ENCODE peak calls at places on chromosomes 12 and 14, in six cellular contexts. One of them, this sample, is unnamed.

GRCh38 chr14:88029500-88029899 is 24.6 kb downstream of the GPR65 start:
- DNase-seq in mucosa of gallbladder: no peak
- DNase-seq in upper lobe of left lung: no peak
- DNase-seq in substantia nigra: no peak
- DNase-seq in central memory CD4-positive, alpha-beta T cell: no peak
- DNase-seq in mammary epithelial cell: no peak
- DNase-seq in this sample: no peak

GRCh38 chr14:93909429-93910128 is 17.6 kb upstream of the FAM181A start:
- DNase-seq in substantia nigra: no peak
- DNase-seq in mammary epithelial cell: no peak
- DNase-seq in central memory CD4-positive, alpha-beta T cell: no peak
- DNase-seq in upper lobe of left lung: no peak
- DNase-seq in mucosa of gallbladder: peak; percentile 15
- DNase-seq in this sample: no peak

GRCh38 chr12:58787021-58787760 is 133.1 kb downstream of the LRIG3 start:
- DNase-seq in mucosa of gallbladder: no peak
- DNase-seq in upper lobe of left lung: no peak
- DNase-seq in mammary epithelial cell: no peak
- DNase-seq in central memory CD4-positive, alpha-beta T cell: no peak
- DNase-seq in substantia nigra: no peak
- DNase-seq in this sample: no peak

GRCh38 chr12:69173358-69173757 is 66.0 kb upstream of the CPSF6 start:
- DNase-seq in central memory CD4-positive, alpha-beta T cell: no peak
- DNase-seq in upper lobe of left lung: no peak
- DNase-seq in mucosa of gallbladder: no peak
- DNase-seq in substantia nigra: no peak
- DNase-seq in mammary epithelial cell: no peak
- DNase-seq in this sample: no peak

GRCh38 chr14:20781805-20782204 is 737 bp downstream of the RNASE6 start:
- DNase-seq in substantia nigra: no peak
- DNase-seq in central memory CD4-positive, alpha-beta T cell: no peak
- DNase-seq in mammary epithelial cell: no peak
- DNase-seq in mucosa of gallbladder: no peak
- DNase-seq in upper lobe of left lung: no peak
- DNase-seq in this sample: no peak

GRCh38 chr12:53193040-53193439 is 12.3 kb upstream of the CSAD start:
- DNase-seq in mammary epithelial cell: no peak
- DNase-seq in central memory CD4-positive, alpha-beta T cell: no peak
- DNase-seq in substantia nigra: no peak
- DNase-seq in mucosa of gallbladder: no peak
- DNase-seq in upper lobe of left lung: no peak
- DNase-seq in this sample: no peak

GRCh38 chr12:3752096-3752709 is 706 bp downstream of the CRACR2A start:
- DNase-seq in substantia nigra: no peak
- DNase-seq in upper lobe of left lung: peak; percentile 87
- DNase-seq in mucosa of gallbladder: peak; percentile 23
- DNase-seq in central memory CD4-positive, alpha-beta T cell: peak; percentile 78
- DNase-seq in mammary epithelial cell: no peak
- DNase-seq in this sample: no peak

GRCh38 chr12:61804301-61804700 is 455.9 kb upstream of the USP15 start:
- DNase-seq in mammary epithelial cell: no peak
- DNase-seq in upper lobe of left lung: no peak
- DNase-seq in substantia nigra: no peak
- DNase-seq in central memory CD4-positive, alpha-beta T cell: no peak
- DNase-seq in mucosa of gallbladder: no peak
- DNase-seq in this sample: no peak

GRCh38 chr14:51304956-51305355 is 64.9 kb downstream of the TMX1 start:
- DNase-seq in mucosa of gallbladder: no peak
- DNase-seq in substantia nigra: no peak
- DNase-seq in upper lobe of left lung: no peak
- DNase-seq in central memory CD4-positive, alpha-beta T cell: no peak
- DNase-seq in mammary epithelial cell: peak; percentile 93
- DNase-seq in this sample: no peak

GRCh38 chr12:96431067-96431466 is 30.8 kb upstream of the CDK17 start:
- DNase-seq in mucosa of gallbladder: no peak
- DNase-seq in mammary epithelial cell: no peak
- DNase-seq in upper lobe of left lung: no peak
- DNase-seq in substantia nigra: no peak
- DNase-seq in central memory CD4-positive, alpha-beta T cell: no peak
- DNase-seq in this sample: no peak

GRCh38 chr14:30417121-30417520 is 141.8 kb upstream of the G2E3 start:
- DNase-seq in mammary epithelial cell: no peak
- DNase-seq in substantia nigra: no peak
- DNase-seq in central memory CD4-positive, alpha-beta T cell: no peak
- DNase-seq in upper lobe of left lung: no peak
- DNase-seq in mucosa of gallbladder: no peak
- DNase-seq in this sample: no peak

GRCh38 chr12:115354007-115354452 is 670.1 kb upstream of the TBX3 start:
- DNase-seq in substantia nigra: no peak
- DNase-seq in upper lobe of left lung: no peak
- DNase-seq in mammary epithelial cell: peak; percentile 99
- DNase-seq in mucosa of gallbladder: peak; percentile 67
- DNase-seq in central memory CD4-positive, alpha-beta T cell: no peak
- DNase-seq in this sample: no peak

GRCh38 chr14:104335611-104336010 is 197.2 kb downstream of the KIF26A start:
- DNase-seq in mucosa of gallbladder: no peak
- DNase-seq in upper lobe of left lung: no peak
- DNase-seq in central memory CD4-positive, alpha-beta T cell: no peak
- DNase-seq in substantia nigra: no peak
- DNase-seq in mammary epithelial cell: no peak
- DNase-seq in this sample: no peak

GRCh38 chr14:105061428-105062047 is 3.7 kb downstream of the GPR132 start:
- DNase-seq in mucosa of gallbladder: no peak
- DNase-seq in substantia nigra: no peak
- DNase-seq in central memory CD4-positive, alpha-beta T cell: peak; percentile 36
- DNase-seq in upper lobe of left lung: peak; percentile 88
- DNase-seq in mammary epithelial cell: no peak
- DNase-seq in this sample: no peak

GRCh38 chr12:49698619-49699545 is 8.3 kb downstream of the FMNL3 start:
- DNase-seq in central memory CD4-positive, alpha-beta T cell: peak; percentile 13
- DNase-seq in mucosa of gallbladder: no peak
- DNase-seq in mammary epithelial cell: peak; percentile 52
- DNase-seq in upper lobe of left lung: no peak
- DNase-seq in substantia nigra: no peak
- DNase-seq in this sample: no peak

GRCh38 chr12:120468846-120469449 is 600 bp downstream of the SRSF9 start:
- DNase-seq in mammary epithelial cell: no peak
- DNase-seq in substantia nigra: no peak
- DNase-seq in mucosa of gallbladder: peak; percentile 15
- DNase-seq in upper lobe of left lung: peak; percentile 90
- DNase-seq in central memory CD4-positive, alpha-beta T cell: peak; percentile 16
- DNase-seq in this sample: no peak

GRCh38 chr14:81656811-81657210 is 123.2 kb upstream of the SEL1L start:
- DNase-seq in central memory CD4-positive, alpha-beta T cell: no peak
- DNase-seq in substantia nigra: no peak
- DNase-seq in mammary epithelial cell: no peak
- DNase-seq in mucosa of gallbladder: no peak
- DNase-seq in upper lobe of left lung: no peak
- DNase-seq in this sample: no peak

GRCh38 chr12:47818701-47819543 is 781 bp downstream of the HDAC7 start:
- DNase-seq in upper lobe of left lung: peak; percentile 94
- DNase-seq in central memory CD4-positive, alpha-beta T cell: peak; percentile 34
- DNase-seq in mucosa of gallbladder: no peak
- DNase-seq in mammary epithelial cell: no peak
- DNase-seq in substantia nigra: peak; percentile 57
- DNase-seq in this sample: peak; percentile 4

GRCh38 chr12:120649442-120650248 is 9.2 kb downstream of the CABP1 start:
- DNase-seq in upper lobe of left lung: no peak
- DNase-seq in mucosa of gallbladder: no peak
- DNase-seq in substantia nigra: no peak
- DNase-seq in central memory CD4-positive, alpha-beta T cell: no peak
- DNase-seq in mammary epithelial cell: no peak
- DNase-seq in this sample: no peak